ENCODE peak calls at places on chromosome 3, in six cellular contexts. C is lower lobe of right lung; P is nephron progenitor cell; N is cardiac fibroblast; Q is CD4-positive, alpha-beta T cell; I is astrocyte of the spinal cord. L is an unnamed sample.

GRCh38 chr3:132004571-132004970 is 30.2 kb downstream of the CPNE4 start:
- DNase-seq in C (no peak), P (no peak), N (peak), Q (no peak), I (peak), L (no peak)

GRCh38 chr3:177746259-177747021 is 549.2 kb upstream of the TBL1XR1 start:
- DNase-seq in C (no peak), P (no peak), N (no peak), Q (no peak), I (peak), L (no peak)

GRCh38 chr3:121662742-121663141 is 2.0 kb upstream of the HCLS1 start:
- DNase-seq in C (no peak), P (no peak), N (no peak), Q (no peak), I (no peak), L (no peak)

GRCh38 chr3:108546249-108546648 is 35.9 kb upstream of the MYH15 start:
- DNase-seq in C (no peak), P (no peak), N (peak), Q (no peak), I (peak), L (no peak)

GRCh38 chr3:82157952-82158351 is 396.5 kb upstream of the GBE1 start:
- DNase-seq in C (no peak), P (no peak), N (peak), Q (no peak), I (peak), L (no peak)

GRCh38 chr3:126553284-126553811 is 5.4 kb downstream of the C3orf22 start:
- DNase-seq in C (peak), P (no peak), N (no peak), Q (peak), I (no peak), L (no peak)

GRCh38 chr3:188947983-188948657 is 223.7 kb upstream of the TPRG1 start:
- DNase-seq in C (peak), P (peak), N (peak), Q (no peak), I (peak), L (no peak)

GRCh38 chr3:170092907-170093306 is 55.1 kb downstream of the GPR160 start:
- DNase-seq in C (no peak), P (no peak), N (no peak), Q (no peak), I (no peak), L (no peak)

GRCh38 chr3:109257269-109257668 is 59.0 kb downstream of the DPPA2 start:
- DNase-seq in C (no peak), P (no peak), N (peak), Q (no peak), I (peak), L (no peak)

GRCh38 chr3:63914312-63914711 is 2.1 kb upstream of the SCAANT1 start:
- DNase-seq in C (no peak), P (no peak), N (peak), Q (no peak), I (no peak), L (no peak)

GRCh38 chr3:10447527-10448260 is 57.7 kb downstream of the ATP2B2 start:
- DNase-seq in C (no peak), P (no peak), N (no peak), Q (no peak), I (no peak), L (no peak)

GRCh38 chr3:103158183-103158582 is 723.4 kb downstream of the ZPLD1 start:
- DNase-seq in C (no peak), P (no peak), N (no peak), Q (no peak), I (no peak), L (no peak)

GRCh38 chr3:94643400-94643799 is 580.5 kb downstream of the NSUN3 start:
- DNase-seq in C (no peak), P (no peak), N (no peak), Q (no peak), I (no peak), L (no peak)

GRCh38 chr3:151841801-151842200 is 27.9 kb downstream of the AADAC start:
- DNase-seq in C (no peak), P (no peak), N (peak), Q (no peak), I (peak), L (no peak)
- TF ChIP-seq CTCF in C (no peak), P (no peak), N (no peak), Q (no peak), I (no peak), L (no peak)

GRCh38 chr3:13883681-13884080 is 3.8 kb upstream of the WNT7A start:
- DNase-seq in C (no peak), P (no peak), N (no peak), Q (no peak), I (no peak), L (no peak)

GRCh38 chr3:13886593-13887129 is 6.8 kb upstream of the WNT7A start:
- DNase-seq in C (no peak), P (no peak), N (no peak), Q (no peak), I (no peak), L (no peak)

GRCh38 chr3:13882876-13883275 is 3.0 kb upstream of the WNT7A start:
- DNase-seq in C (no peak), P (no peak), N (no peak), Q (no peak), I (no peak), L (no peak)

GRCh38 chr3:13885704-13886010 is 5.8 kb upstream of the WNT7A start:
- DNase-seq in C (no peak), P (no peak), N (no peak), Q (no peak), I (no peak), L (no peak)

GRCh38 chr3:13884851-13885703 is 5.2 kb upstream of the WNT7A start:
- DNase-seq in C (no peak), P (peak), N (peak), Q (peak), I (no peak), L (no peak)
- TF ChIP-seq CTCF in C (peak), P (peak), N (peak), Q (peak), I (peak), L (peak)

GRCh38 chr3:154244644-154245043 is 79.6 kb downstream of the DHX36 start:
- DNase-seq in C (no peak), P (no peak), N (peak), Q (no peak), I (peak), L (no peak)

GRCh38 chr3:154240235-154240634 is 84.1 kb downstream of the DHX36 start:
- DNase-seq in C (no peak), P (no peak), N (no peak), Q (no peak), I (no peak), L (no peak)

GRCh38 chr3:154243353-154243752 is 80.9 kb downstream of the DHX36 start:
- DNase-seq in C (no peak), P (no peak), N (peak), Q (no peak), I (peak), L (no peak)

GRCh38 chr3:154241496-154241895 is 82.8 kb downstream of the DHX36 start:
- DNase-seq in C (no peak), P (no peak), N (no peak), Q (no peak), I (no peak), L (no peak)

DNA sequence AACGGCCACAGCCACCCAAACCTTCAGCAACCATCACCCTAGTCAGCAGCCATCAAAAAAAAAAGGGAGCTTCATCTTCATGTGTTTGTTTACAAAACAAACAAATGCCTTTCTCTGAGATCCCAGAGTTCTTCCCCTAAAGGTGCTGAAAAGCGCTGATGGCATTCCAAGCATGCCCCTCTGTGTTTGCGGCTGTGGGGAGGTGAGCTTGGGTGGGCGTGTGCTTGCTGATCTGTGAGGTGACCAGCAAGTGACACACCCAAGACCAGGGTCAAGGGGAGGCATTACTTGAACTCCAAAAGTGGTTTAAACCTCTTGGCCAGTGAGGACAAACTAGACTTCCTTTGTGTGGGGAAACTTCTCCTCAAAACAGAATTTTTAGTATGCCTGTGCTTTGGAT is 81.5 kb downstream of the DHX36 start:
- DNase-seq in C (no peak), P (no peak), N (peak), Q (no peak), I (no peak), L (no peak)
- TF ChIP-seq CTCF in C (no peak), P (no peak), N (no peak), Q (no peak), I (no peak), L (no peak)

DNA sequence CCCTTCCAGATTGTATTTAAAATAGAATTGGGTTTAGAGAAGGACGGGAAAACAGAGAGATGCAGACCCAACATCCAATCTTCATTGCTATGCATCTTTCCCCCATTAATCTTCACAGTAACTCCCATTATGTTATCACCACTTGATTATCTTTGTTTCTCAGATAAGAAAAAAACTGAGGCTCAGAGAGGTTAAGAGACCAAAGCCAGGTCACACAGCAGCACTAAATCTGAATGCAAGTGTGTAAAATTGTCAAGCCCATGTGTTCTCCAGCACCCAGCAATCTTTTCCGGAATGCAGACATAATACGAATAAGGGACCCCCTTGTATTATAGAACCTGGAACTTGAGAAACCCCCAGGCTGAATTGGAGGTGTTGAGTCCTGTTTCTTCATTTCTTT is 80.5 kb upstream of the TRIM42 start:
- DNase-seq in C (no peak), P (no peak), N (no peak), Q (no peak), I (no peak), L (no peak)
- TF ChIP-seq CTCF in C (no peak), P (no peak), N (no peak), Q (no peak), I (no peak), L (no peak)

GRCh38 chr3:157472648-157473047 is 30.6 kb downstream of the VEPH1 start:
- DNase-seq in C (no peak), P (no peak), N (no peak), Q (no peak), I (no peak), L (no peak)

GRCh38 chr3:157477441-157477840 is 25.8 kb downstream of the VEPH1 start:
- DNase-seq in C (no peak), P (no peak), N (peak), Q (no peak), I (no peak), L (no peak)

GRCh38 chr3:157471051-157471450 is 32.2 kb downstream of the VEPH1 start:
- DNase-seq in C (no peak), P (no peak), N (no peak), Q (no peak), I (no peak), L (no peak)

GRCh38 chr3:157479464-157480243 is 23.6 kb downstream of the VEPH1 start:
- DNase-seq in C (no peak), P (no peak), N (no peak), Q (no peak), I (no peak), L (no peak)

GRCh38 chr3:157475921-157476395 is 27.3 kb downstream of the VEPH1 start:
- DNase-seq in C (no peak), P (no peak), N (peak), Q (no peak), I (peak), L (no peak)
- TF ChIP-seq CTCF in C (no peak), P (no peak), N (no peak), Q (no peak), I (no peak), L (no peak)

GRCh38 chr3:58604031-58604430 is 26.8 kb upstream of the FAM107A start:
- DNase-seq in C (no peak), P (no peak), N (no peak), Q (no peak), I (no peak), L (no peak)

GRCh38 chr3:58603606-58604005 is 26.4 kb upstream of the FAM107A start:
- DNase-seq in C (no peak), P (no peak), N (no peak), Q (no peak), I (no peak), L (no peak)

GRCh38 chr3:58609990-58610389 is 32.8 kb upstream of the FAM107A start:
- DNase-seq in C (no peak), P (no peak), N (no peak), Q (no peak), I (no peak), L (no peak)

GRCh38 chr3:58608648-58609047 is 31.5 kb upstream of the FAM107A start:
- DNase-seq in C (no peak), P (no peak), N (no peak), Q (no peak), I (no peak), L (no peak)

GRCh38 chr3:58607816-58608215 is 30.6 kb upstream of the FAM107A start:
- DNase-seq in C (no peak), P (no peak), N (no peak), Q (no peak), I (no peak), L (no peak)
- TF ChIP-seq CTCF in C (no peak), P (no peak), N (no peak), Q (no peak), I (no peak), L (no peak)

GRCh38 chr3:45544024-45544718 is 50.4 kb upstream of the LIMD1 start:
- DNase-seq in C (no peak), P (no peak), N (peak), Q (no peak), I (no peak), L (no peak)

GRCh38 chr3:45545476-45545875 is 49.1 kb upstream of the LIMD1 start:
- DNase-seq in C (no peak), P (no peak), N (peak), Q (no peak), I (no peak), L (peak)

GRCh38 chr3:45546636-45547201 is 47.8 kb upstream of the LIMD1 start:
- DNase-seq in C (no peak), P (peak), N (no peak), Q (no peak), I (no peak), L (no peak)

GRCh38 chr3:45546223-45546622 is 48.3 kb upstream of the LIMD1 start:
- DNase-seq in C (no peak), P (no peak), N (no peak), Q (no peak), I (no peak), L (no peak)

DNA sequence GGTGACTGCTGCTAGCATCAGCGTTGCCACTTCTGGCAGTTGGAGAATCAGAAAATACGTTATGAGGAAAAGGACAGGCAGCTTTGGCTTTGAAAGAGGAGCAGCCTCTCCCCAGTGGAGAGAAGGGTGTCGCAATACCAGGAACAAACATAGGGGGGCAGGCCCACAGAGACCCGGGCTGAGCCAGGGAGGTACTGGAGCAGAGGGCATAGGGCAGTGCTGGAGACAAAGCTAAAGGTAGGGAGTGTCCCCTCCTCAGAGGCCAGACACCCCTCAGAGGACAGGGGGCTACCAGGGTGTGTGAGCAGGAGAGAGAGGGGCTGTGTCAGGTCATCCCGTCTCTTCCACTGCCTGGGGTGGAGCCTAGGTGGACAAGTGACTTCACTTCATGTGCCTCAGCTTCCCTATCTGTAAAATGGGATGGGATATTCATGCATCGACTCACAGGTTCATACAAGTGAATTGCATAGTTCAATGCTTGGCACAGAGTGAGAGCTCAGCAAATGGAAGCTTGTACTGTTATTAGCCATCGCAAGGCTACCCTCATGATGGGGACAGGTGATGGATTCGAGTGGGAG is 49.7 kb upstream of the LIMD1 start:
- DNase-seq in C (no peak), P (no peak), N (no peak), Q (no peak), I (no peak), L (no peak)
- TF ChIP-seq CTCF in C (peak), P (no peak), N (peak), Q (peak), I (no peak), L (no peak)

GRCh38 chr3:184718431-184718830 is 6.6 kb upstream of the MAGEF1 start:
- DNase-seq in C (no peak), P (no peak), N (no peak), Q (no peak), I (no peak), L (no peak)

GRCh38 chr3:184717608-184717995 is 5.7 kb upstream of the MAGEF1 start:
- DNase-seq in C (no peak), P (no peak), N (no peak), Q (no peak), I (no peak), L (no peak)

GRCh38 chr3:184715943-184716651 is 4.2 kb upstream of the MAGEF1 start:
- DNase-seq in C (no peak), P (no peak), N (peak), Q (no peak), I (no peak), L (no peak)

GRCh38 chr3:184719709-184720108 is 7.8 kb upstream of the MAGEF1 start:
- DNase-seq in C (no peak), P (no peak), N (no peak), Q (no peak), I (no peak), L (no peak)

GRCh38 chr3:184716652-184717607 is 5.1 kb upstream of the MAGEF1 start:
- DNase-seq in C (no peak), P (peak), N (peak), Q (no peak), I (peak), L (no peak)
- TF ChIP-seq CTCF in C (no peak), P (no peak), N (no peak), Q (no peak), I (peak), L (no peak)

GRCh38 chr3:190017575-190018288 is 103.0 kb downstream of the P3H2 start:
- DNase-seq in C (no peak), P (no peak), N (peak), Q (no peak), I (peak), L (no peak)
- TF ChIP-seq CTCF in C (peak), P (no peak), N (peak), Q (no peak), I (peak), L (no peak)

GRCh38 chr3:50474717-50475116 is 28.7 kb downstream of the CACNA2D2 start:
- DNase-seq in C (no peak), P (no peak), N (peak), Q (no peak), I (peak), L (no peak)
- TF ChIP-seq CTCF in C (no peak), P (no peak), N (no peak), Q (no peak), I (no peak), L (no peak)